ENCODE peak calls at places on chromosomes 2 and 18, in six cellular contexts. T is A549, S is GM12878, N is upper lobe of left lung, L is HepG2, X is K562. I is an unnamed sample.

GRCh38 chr18:45167109-45167551 is 448.1 kb upstream of the SLC14A2 start:
- ATAC-seq in T (no peak), S (peak; percentile 80), N (no peak), L (no peak), X (no peak), I (no peak)

GRCh38 chr2:200212862-200213425 is 93.5 kb upstream of the SPATS2L start:
- ATAC-seq in T (no peak), S (no peak), N (no peak), L (no peak), X (no peak), I (no peak)

GRCh38 chr2:56448403-56448998 is 264.7 kb downstream of the CCDC85A start:
- ATAC-seq in T (peak; percentile 77), S (no peak), N (no peak), L (peak; percentile 74), X (no peak), I (no peak)

GRCh38 chr2:52128081-52128480 is 1096.1 kb upstream of the NRXN1 start:
- ATAC-seq in T (no peak), S (no peak), N (no peak), L (no peak), X (no peak), I (no peak)

GRCh38 chr2:43288417-43289305 is 62.3 kb upstream of the ZFP36L2 start:
- ATAC-seq in T (no peak), S (no peak), N (no peak), L (no peak), X (peak; percentile 50), I (no peak)

GRCh38 chr2:121634354-121635307 is 14.6 kb downstream of the CLASP1 start:
- ATAC-seq in T (peak; percentile 92), S (peak; percentile 73), N (no peak), L (no peak), X (peak; percentile 40), I (no peak)

GRCh38 chr2:240371461-240372000 is 63.9 kb upstream of the GPC1 start:
- ATAC-seq in T (no peak), S (no peak), N (no peak), L (no peak), X (no peak), I (no peak)

GRCh38 chr18:8722946-8723477 is 17.7 kb downstream of the MTCL1 start:
- ATAC-seq in T (no peak), S (no peak), N (no peak), L (no peak), X (no peak), I (no peak)

GRCh38 chr2:150627526-150627925 is 140.1 kb upstream of the RND3 start:
- ATAC-seq in T (no peak), S (no peak), N (no peak), L (no peak), X (no peak), I (no peak)

GRCh38 chr2:65024149-65024829 is 31.9 kb upstream of the CEP68 start:
- ATAC-seq in T (peak; percentile 48), S (no peak), N (no peak), L (no peak), X (peak; percentile 58), I (no peak)

GRCh38 chr18:79354350-79354749 is 41.4 kb upstream of the NFATC1 start:
- ATAC-seq in T (no peak), S (no peak), N (no peak), L (peak; percentile 47), X (no peak), I (no peak)

GRCh38 chr2:10544252-10544651 is 96.1 kb upstream of the ODC1 start:
- ATAC-seq in T (peak; percentile 20), S (no peak), N (no peak), L (peak; percentile 61), X (peak; percentile 32), I (no peak)

GRCh38 chr2:152571035-152571766 is 146.1 kb downstream of the PRPF40A start:
- ATAC-seq in T (peak; percentile 46), S (peak; percentile 8), N (no peak), L (no peak), X (no peak), I (peak; percentile 58)

GRCh38 chr2:53202063-53202462 is 565.5 kb upstream of the CHAC2 start:
- ATAC-seq in T (peak; percentile 70), S (no peak), N (peak; percentile 88), L (peak; percentile 86), X (no peak), I (no peak)

GRCh38 chr2:84393829-84394228 is 65.3 kb downstream of the SUCLG1 start:
- ATAC-seq in T (no peak), S (no peak), N (no peak), L (no peak), X (no peak), I (no peak)

GRCh38 chr2:179532890-179533289 is 268.3 kb upstream of the SESTD1 start:
- ATAC-seq in T (no peak), S (no peak), N (no peak), L (peak; percentile 97), X (no peak), I (no peak)

GRCh38 chr2:195647302-195647701 is 9.7 kb upstream of the SLC39A10 start:
- ATAC-seq in T (no peak), S (peak; percentile 28), N (no peak), L (no peak), X (peak; percentile 9), I (no peak)

GRCh38 chr2:109242654-109243331 is 113.8 kb downstream of the SH3RF3 start:
- ATAC-seq in T (no peak), S (no peak), N (peak; percentile 82), L (no peak), X (no peak), I (peak; percentile 90)

GRCh38 chr2:191866675-191867506 is 20.0 kb upstream of the CAVIN2 start:
- ATAC-seq in T (peak; percentile 89), S (no peak), N (peak; percentile 90), L (peak; percentile 90), X (peak; percentile 46), I (peak; percentile 93)

GRCh38 chr2:36951574-36951973 is 14.8 kb downstream of the STRN start:
- ATAC-seq in T (peak; percentile 93), S (peak; percentile 16), N (no peak), L (no peak), X (peak; percentile 36), I (no peak)

GRCh38 chr2:70116936-70117554 is 29.8 kb downstream of the PCBP1 start:
- ATAC-seq in T (no peak), S (no peak), N (no peak), L (no peak), X (no peak), I (no peak)
- TF ChIP-seq EP300 in T (no peak), S (no peak), N (no peak), L (no peak), X (no peak), I (no peak)

GRCh38 chr2:237581751-237582746 is 8.5 kb downstream of the RAB17 start:
- ATAC-seq in T (peak; percentile 70), S (peak; percentile 90), N (peak; percentile 85), L (peak; percentile 66), X (peak; percentile 78), I (peak; percentile 80)
- H3K27ac ChIP-seq in T (peak overlapping the region; percentile 36), S (no peak overlapping the region), N (peak overlapping the region; percentile 57), L (peak overlapping the region; percentile 66), X (no peak overlapping the region), I (peak overlapping the region; percentile 71)

DNA sequence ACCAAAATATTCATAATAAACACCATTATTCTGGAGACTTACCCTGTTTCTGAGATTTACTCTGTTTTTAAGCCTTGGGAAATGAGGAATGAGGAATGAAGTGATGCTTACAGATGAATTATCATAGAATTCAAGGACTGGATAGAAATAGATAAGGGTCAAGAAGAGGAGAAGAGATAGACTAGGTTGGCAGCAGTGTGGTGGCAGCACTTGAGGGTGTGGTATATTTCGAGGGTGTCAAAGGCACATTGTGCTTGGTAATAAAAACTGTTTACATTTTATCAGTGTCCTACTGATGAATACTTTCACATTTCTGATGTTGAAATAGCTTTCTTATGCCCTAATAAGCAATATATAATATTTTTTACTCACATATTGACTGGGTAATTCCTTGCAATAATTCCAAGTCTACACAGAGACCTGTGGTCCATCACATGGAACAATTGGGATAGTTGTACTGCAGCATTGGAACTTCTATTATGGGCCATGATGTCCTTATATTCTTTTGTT is 3.4 kb downstream of the TFPI start:
- ATAC-seq in T (peak; percentile 9), S (no peak), N (no peak), L (no peak), X (peak; percentile 6), I (no peak)
- H3K4me3 ChIP-seq in T (peak overlapping the region; percentile 30), S (no peak overlapping the region), N (peak overlapping the region; percentile 42), L (peak overlapping the region; percentile 55), X (peak overlapping the region; percentile 2), I (peak overlapping the region; percentile 3)

GRCh38 chr18:49851624-49852023 is 38.3 kb upstream of the ACAA2 start:
- ATAC-seq in T (no peak), S (no peak), N (no peak), L (no peak), X (no peak), I (no peak)

GRCh38 chr18:49847524-49847923 is 34.2 kb upstream of the ACAA2 start:
- ATAC-seq in T (no peak), S (no peak), N (no peak), L (no peak), X (no peak), I (no peak)

GRCh38 chr18:49850636-49851035 is 37.3 kb upstream of the ACAA2 start:
- ATAC-seq in T (no peak), S (no peak), N (no peak), L (no peak), X (no peak), I (no peak)

GRCh38 chr18:49848115-49848514 is 34.8 kb upstream of the ACAA2 start:
- ATAC-seq in T (no peak), S (no peak), N (no peak), L (no peak), X (no peak), I (no peak)

GRCh38 chr18:49849331-49850217 is 36.2 kb upstream of the ACAA2 start:
- ATAC-seq in T (peak; percentile 98), S (no peak), N (peak; percentile 86), L (peak; percentile 24), X (peak; percentile 64), I (peak; percentile 61)
- TF ChIP-seq EP300 in T (no peak), S (no peak), N (no peak), L (no peak), X (no peak), I (no peak)

GRCh38 chr2:165471349-165471975 is 2.0 kb downstream of the CSRNP3 start:
- ATAC-seq in T (no peak), S (no peak), N (no peak), L (no peak), X (no peak), I (no peak)
- H3K27ac ChIP-seq in T (no peak overlapping the region), S (no peak overlapping the region), N (no peak overlapping the region), L (no peak overlapping the region), X (no peak overlapping the region), I (no peak overlapping the region)

DNA sequence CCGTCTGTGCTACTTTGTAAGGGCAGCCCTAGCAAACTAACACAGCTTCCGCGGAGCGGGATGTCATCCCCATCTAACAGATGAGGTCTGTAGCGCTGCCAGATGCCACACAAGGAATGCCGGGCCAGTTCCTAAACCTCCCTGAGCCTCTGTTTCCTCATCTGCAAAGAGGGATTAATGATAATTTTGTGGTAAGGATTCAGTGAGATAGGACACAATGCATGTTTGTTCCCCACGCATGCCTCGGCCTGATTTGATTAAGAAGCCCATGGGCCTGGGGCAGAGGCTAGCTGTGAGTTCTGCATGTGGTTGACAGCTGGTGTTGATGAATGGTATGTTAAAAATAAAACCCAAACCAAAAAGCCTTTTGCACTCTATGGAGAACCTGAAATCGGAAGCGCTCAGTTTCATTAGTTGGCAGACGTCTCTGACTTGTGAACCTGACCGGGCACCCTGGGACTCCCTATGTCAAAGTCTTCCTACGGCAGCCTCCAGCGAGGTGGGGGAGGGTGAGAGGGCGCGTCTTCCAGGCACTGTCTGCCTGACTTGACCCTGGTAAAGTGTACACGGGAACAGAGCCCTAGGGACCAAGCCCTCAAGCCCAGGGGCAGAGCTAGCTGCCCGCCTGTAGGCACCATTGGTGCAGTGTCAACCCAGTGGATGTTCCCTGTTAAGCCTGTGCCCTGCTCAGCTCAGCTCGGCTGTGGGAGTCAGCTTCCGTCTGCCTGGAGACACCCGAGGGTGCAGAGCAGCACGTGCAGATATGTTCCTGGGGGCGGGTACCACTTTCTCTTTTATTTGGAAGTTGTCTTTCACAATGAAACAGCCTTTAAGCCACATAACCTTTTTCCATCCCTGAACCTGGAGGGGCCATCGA is 14.8 kb upstream of the INHBB start:
- ATAC-seq in T (peak; percentile 24), S (peak; percentile 45), N (no peak), L (no peak), X (no peak), I (no peak)
- H3K4me3 ChIP-seq in T (no peak overlapping the region), S (no peak overlapping the region), N (no peak overlapping the region), L (no peak overlapping the region), X (no peak overlapping the region), I (no peak overlapping the region)